ENCODE peak calls at places on chromosomes 4 and X, in nine cellular contexts. One of them, this sample, is unnamed.

GRCh38 chrX:155071694-155072215 is 447 bp downstream of the BRCC3 start:
- DNase-seq in ovary: no peak
- DNase-seq in GM23248: peak
- DNase-seq in HL-60: peak
- DNase-seq in endodermal cell: no peak
- DNase-seq in body of pancreas: no peak
- DNase-seq in neuronal stem cell: no peak
- DNase-seq in colonic mucosa: peak
- DNase-seq in Karpas-422: peak
- DNase-seq in this sample: peak

GRCh38 chr4:134024251-134024650 is 177.3 kb downstream of the PABPC4L start:
- DNase-seq in ovary: no peak
- DNase-seq in GM23248: peak
- DNase-seq in HL-60: no peak
- DNase-seq in endodermal cell: no peak
- DNase-seq in body of pancreas: no peak
- DNase-seq in neuronal stem cell: no peak
- DNase-seq in colonic mucosa: no peak
- DNase-seq in Karpas-422: no peak
- DNase-seq in this sample: no peak

GRCh38 chr4:39913466-39913865 is 64.2 kb downstream of the PDS5A start:
- DNase-seq in ovary: no peak
- DNase-seq in GM23248: no peak
- DNase-seq in HL-60: no peak
- DNase-seq in endodermal cell: no peak
- DNase-seq in body of pancreas: no peak
- DNase-seq in neuronal stem cell: no peak
- DNase-seq in colonic mucosa: no peak
- DNase-seq in Karpas-422: no peak
- DNase-seq in this sample: no peak

GRCh38 chrX:42577936-42578335 is 200.0 kb downstream of the PPP1R2C start:
- DNase-seq in ovary: no peak
- DNase-seq in GM23248: no peak
- DNase-seq in HL-60: no peak
- DNase-seq in endodermal cell: no peak
- DNase-seq in body of pancreas: no peak
- DNase-seq in neuronal stem cell: no peak
- DNase-seq in colonic mucosa: peak
- DNase-seq in Karpas-422: no peak
- DNase-seq in this sample: no peak

GRCh38 chr4:2275546-2276251 is 13.8 kb upstream of the MXD4 start:
- DNase-seq in ovary: no peak
- DNase-seq in GM23248: no peak
- DNase-seq in HL-60: no peak
- DNase-seq in endodermal cell: no peak
- DNase-seq in body of pancreas: no peak
- DNase-seq in neuronal stem cell: no peak
- DNase-seq in colonic mucosa: no peak
- DNase-seq in Karpas-422: no peak
- DNase-seq in this sample: peak

GRCh38 chr4:67198757-67199156 is 346.5 kb downstream of the CENPC start:
- DNase-seq in ovary: no peak
- DNase-seq in GM23248: peak
- DNase-seq in HL-60: no peak
- DNase-seq in endodermal cell: no peak
- DNase-seq in body of pancreas: no peak
- DNase-seq in neuronal stem cell: no peak
- DNase-seq in colonic mucosa: no peak
- DNase-seq in Karpas-422: peak
- DNase-seq in this sample: no peak

GRCh38 chr4:60482921-60483351 is 717.2 kb upstream of the ADGRL3 start:
- DNase-seq in ovary: no peak
- DNase-seq in GM23248: no peak
- DNase-seq in HL-60: no peak
- DNase-seq in endodermal cell: peak
- DNase-seq in body of pancreas: no peak
- DNase-seq in neuronal stem cell: no peak
- DNase-seq in colonic mucosa: no peak
- DNase-seq in Karpas-422: no peak
- DNase-seq in this sample: no peak

GRCh38 chrX:114959729-114960128 is 57.7 kb downstream of the IL13RA2 start:
- DNase-seq in ovary: no peak
- DNase-seq in GM23248: peak
- DNase-seq in HL-60: no peak
- DNase-seq in endodermal cell: no peak
- DNase-seq in body of pancreas: no peak
- DNase-seq in neuronal stem cell: no peak
- DNase-seq in colonic mucosa: no peak
- DNase-seq in Karpas-422: peak
- DNase-seq in this sample: no peak

GRCh38 chr4:156347412-156348075 is 393.9 kb upstream of the CTSO start:
- DNase-seq in ovary: no peak
- DNase-seq in GM23248: peak
- DNase-seq in HL-60: no peak
- DNase-seq in endodermal cell: peak
- DNase-seq in body of pancreas: no peak
- DNase-seq in neuronal stem cell: no peak
- DNase-seq in colonic mucosa: no peak
- DNase-seq in Karpas-422: no peak
- DNase-seq in this sample: no peak

GRCh38 chr4:137819964-137820383 is 287.7 kb upstream of the PCDH18 start:
- DNase-seq in ovary: no peak
- DNase-seq in GM23248: peak
- DNase-seq in HL-60: peak
- DNase-seq in endodermal cell: peak
- DNase-seq in body of pancreas: no peak
- DNase-seq in neuronal stem cell: peak
- DNase-seq in colonic mucosa: no peak
- DNase-seq in Karpas-422: peak
- DNase-seq in this sample: no peak

GRCh38 chrX:49110417-49110816 is 13.1 kb downstream of the GPKOW start:
- DNase-seq in ovary: no peak
- DNase-seq in GM23248: no peak
- DNase-seq in HL-60: no peak
- DNase-seq in endodermal cell: no peak
- DNase-seq in body of pancreas: no peak
- DNase-seq in neuronal stem cell: no peak
- DNase-seq in colonic mucosa: no peak
- DNase-seq in Karpas-422: no peak
- DNase-seq in this sample: no peak

GRCh38 chrX:120690941-120691340 is 61.1 kb upstream of the C1GALT1C1 start:
- DNase-seq in ovary: no peak
- DNase-seq in GM23248: no peak
- DNase-seq in HL-60: no peak
- DNase-seq in endodermal cell: no peak
- DNase-seq in body of pancreas: no peak
- DNase-seq in neuronal stem cell: no peak
- DNase-seq in colonic mucosa: no peak
- DNase-seq in Karpas-422: no peak
- DNase-seq in this sample: no peak
- H3K4me3 ChIP-seq in ovary: no peak
- H3K4me3 ChIP-seq in GM23248: no peak
- H3K4me3 ChIP-seq in HL-60: no peak
- H3K4me3 ChIP-seq in endodermal cell: no peak
- H3K4me3 ChIP-seq in body of pancreas: no peak
- H3K4me3 ChIP-seq in neuronal stem cell: no peak
- H3K4me3 ChIP-seq in colonic mucosa: no peak
- H3K4me3 ChIP-seq in Karpas-422: no peak
- H3K4me3 ChIP-seq in this sample: no peak

GRCh38 chr4:147779449-147779848 is 47.6 kb downstream of the ARHGAP10 start:
- DNase-seq in ovary: no peak
- DNase-seq in GM23248: no peak
- DNase-seq in HL-60: peak
- DNase-seq in endodermal cell: no peak
- DNase-seq in body of pancreas: no peak
- DNase-seq in neuronal stem cell: no peak
- DNase-seq in colonic mucosa: no peak
- DNase-seq in Karpas-422: no peak
- DNase-seq in this sample: no peak

GRCh38 chr4:147786031-147786430 is 54.1 kb downstream of the ARHGAP10 start:
- DNase-seq in ovary: no peak
- DNase-seq in GM23248: no peak
- DNase-seq in HL-60: peak
- DNase-seq in endodermal cell: no peak
- DNase-seq in body of pancreas: no peak
- DNase-seq in neuronal stem cell: no peak
- DNase-seq in colonic mucosa: no peak
- DNase-seq in Karpas-422: peak
- DNase-seq in this sample: no peak

GRCh38 chr4:147778942-147779341 is 47.1 kb downstream of the ARHGAP10 start:
- DNase-seq in ovary: no peak
- DNase-seq in GM23248: no peak
- DNase-seq in HL-60: no peak
- DNase-seq in endodermal cell: no peak
- DNase-seq in body of pancreas: no peak
- DNase-seq in neuronal stem cell: no peak
- DNase-seq in colonic mucosa: no peak
- DNase-seq in Karpas-422: no peak
- DNase-seq in this sample: no peak

GRCh38 chr4:147780137-147780777 is 48.4 kb downstream of the ARHGAP10 start:
- DNase-seq in ovary: no peak
- DNase-seq in GM23248: no peak
- DNase-seq in HL-60: peak
- DNase-seq in endodermal cell: no peak
- DNase-seq in body of pancreas: no peak
- DNase-seq in neuronal stem cell: no peak
- DNase-seq in colonic mucosa: peak
- DNase-seq in Karpas-422: peak
- DNase-seq in this sample: peak

GRCh38 chr4:147782087-147782781 is 50.3 kb downstream of the ARHGAP10 start:
- DNase-seq in ovary: no peak
- DNase-seq in GM23248: peak
- DNase-seq in HL-60: peak
- DNase-seq in endodermal cell: no peak
- DNase-seq in body of pancreas: no peak
- DNase-seq in neuronal stem cell: no peak
- DNase-seq in colonic mucosa: no peak
- DNase-seq in Karpas-422: no peak
- DNase-seq in this sample: no peak
- H3K27ac ChIP-seq in ovary: no peak
- H3K27ac ChIP-seq in GM23248: peak
- H3K27ac ChIP-seq in HL-60: no peak
- H3K27ac ChIP-seq in endodermal cell: no peak
- H3K27ac ChIP-seq in body of pancreas: peak
- H3K27ac ChIP-seq in neuronal stem cell: no peak
- H3K27ac ChIP-seq in colonic mucosa: no peak
- H3K27ac ChIP-seq in Karpas-422: no peak
- H3K27ac ChIP-seq in this sample: peak

GRCh38 chr4:158077835-158078234 is 95.0 kb downstream of the GASK1B start:
- DNase-seq in ovary: no peak
- DNase-seq in GM23248: no peak
- DNase-seq in HL-60: no peak
- DNase-seq in endodermal cell: no peak
- DNase-seq in body of pancreas: no peak
- DNase-seq in neuronal stem cell: no peak
- DNase-seq in colonic mucosa: no peak
- DNase-seq in Karpas-422: no peak
- DNase-seq in this sample: no peak
- H3K4me3 ChIP-seq in ovary: no peak
- H3K4me3 ChIP-seq in GM23248: no peak
- H3K4me3 ChIP-seq in HL-60: no peak
- H3K4me3 ChIP-seq in endodermal cell: no peak
- H3K4me3 ChIP-seq in body of pancreas: no peak
- H3K4me3 ChIP-seq in neuronal stem cell: no peak
- H3K4me3 ChIP-seq in colonic mucosa: no peak
- H3K4me3 ChIP-seq in Karpas-422: no peak
- H3K4me3 ChIP-seq in this sample: no peak

GRCh38 chr4:159705334-159705733 is 602.5 kb downstream of the RAPGEF2 start:
- DNase-seq in ovary: no peak
- DNase-seq in GM23248: no peak
- DNase-seq in HL-60: no peak
- DNase-seq in endodermal cell: no peak
- DNase-seq in body of pancreas: no peak
- DNase-seq in neuronal stem cell: peak
- DNase-seq in colonic mucosa: no peak
- DNase-seq in Karpas-422: no peak
- DNase-seq in this sample: no peak
- H3K27ac ChIP-seq in ovary: no peak
- H3K27ac ChIP-seq in GM23248: no peak
- H3K27ac ChIP-seq in HL-60: no peak
- H3K27ac ChIP-seq in endodermal cell: peak
- H3K27ac ChIP-seq in body of pancreas: no peak
- H3K27ac ChIP-seq in neuronal stem cell: no peak
- H3K27ac ChIP-seq in colonic mucosa: no peak
- H3K27ac ChIP-seq in Karpas-422: no peak
- H3K27ac ChIP-seq in this sample: no peak